ENCODE peak calls at places on chromosomes 2 and 18, in five cellular contexts. N is psoas muscle; F is tibial artery; U is stimulated activated CD8-positive, alpha-beta memory T cell treated with anti-CD3 and anti-CD28 coated beads, Interleukin-15, amount 100 ng/mL, for 4 hours; J is stimulated activated CD4-positive, alpha-beta T cell treated with anti-CD3 and anti-CD28 coated beads, Interleukin-4, amount 100 ng/mL, for 24 hours. O is an unnamed sample.

GRCh38 chr2:55159752-55160151 is 72.3 kb downstream of the CLHC1 start:
- DNase-seq in N (no peak), F (no peak), U (no peak), J (no peak), O (no peak)

GRCh38 chr2:101308432-101309210 is at the start of gene RNF149:
- DNase-seq in N (peak), F (peak), U (peak), J (peak), O (peak)

GRCh38 chr2:218081695-218082094 is 12.6 kb downstream of the RUFY4 start:
- DNase-seq in N (no peak), F (no peak), U (no peak), J (no peak), O (no peak)

GRCh38 chr2:212052412-212053159 is 486.0 kb downstream of the ERBB4 start:
- DNase-seq in N (no peak), F (no peak), U (no peak), J (no peak), O (no peak)

GRCh38 chr2:46270384-46270783 is 26.8 kb upstream of the EPAS1 start:
- DNase-seq in N (no peak), F (no peak), U (no peak), J (no peak), O (no peak)

GRCh38 chr18:76984193-76985155 is 148.1 kb downstream of the MBP start:
- DNase-seq in N (no peak), F (no peak), U (no peak), J (no peak), O (no peak)

GRCh38 chr2:227198866-227199265 is 34.4 kb downstream of the COL4A3 start:
- DNase-seq in N (no peak), F (no peak), U (no peak), J (no peak), O (no peak)

GRCh38 chr2:164302786-164303185 is 318.5 kb downstream of the GRB14 start:
- DNase-seq in N (no peak), F (no peak), U (no peak), J (no peak), O (no peak)

GRCh38 chr2:100281521-100282438 is 40.5 kb downstream of the LONRF2 start:
- DNase-seq in N (no peak), F (no peak), U (no peak), J (no peak), O (no peak)

GRCh38 chr2:108069515-108070310 is 83.4 kb downstream of the SLC5A7 start:
- DNase-seq in N (no peak), F (no peak), U (no peak), J (no peak), O (no peak)

GRCh38 chr2:120489023-120489422 is 143.1 kb downstream of the INHBB start:
- DNase-seq in N (peak), F (no peak), U (no peak), J (no peak), O (peak)